ENCODE peak calls at places on chromosomes 13 and 19, in five cellular contexts. X is MCF 10A, E is PC-3, I is Peyer's patch, M is cardiac muscle cell. Z is an unnamed sample.
A peak's percentile ranks its signal among the peaks of the same experiment; 100 is the strongest.

GRCh38 chr19:3366104-3366760 is at the start of gene NFIC:
- DNase-seq in X (peak; percentile 90), E (peak; percentile 50), I (peak; percentile 72), M (peak; percentile 60), Z (peak; percentile 69)

GRCh38 chr13:110471833-110472162 is 89.7 kb downstream of the RAB20 start:
- DNase-seq in X (no peak), E (no peak), I (peak; percentile 90), M (no peak), Z (no peak)

GRCh38 chr13:32647926-32648325 is 61.7 kb downstream of the PDS5B start:
- DNase-seq in X (no peak), E (no peak), I (peak; percentile 36), M (no peak), Z (no peak)

GRCh38 chr13:42063105-42063504 is 14.7 kb downstream of the DGKH start:
- DNase-seq in X (no peak), E (no peak), I (no peak), M (no peak), Z (no peak)

GRCh38 chr19:12828494-12828893 is 5.9 kb downstream of the RTBDN start:
- DNase-seq in X (peak; percentile 70), E (peak; percentile 49), I (peak; percentile 76), M (peak; percentile 49), Z (no peak)

GRCh38 chr19:3056454-3057016 is 5.8 kb downstream of the TLE5 start:
- DNase-seq in X (peak; percentile 31), E (no peak), I (no peak), M (no peak), Z (no peak)

GRCh38 chr13:109819851-109820250 is 33.5 kb upstream of the IRS2 start:
- DNase-seq in X (no peak), E (no peak), I (no peak), M (no peak), Z (no peak)

GRCh38 chr13:113776231-113777125 is 17.5 kb downstream of the TMEM255B start:
- DNase-seq in X (no peak), E (no peak), I (peak; percentile 37), M (no peak), Z (no peak)

GRCh38 chr19:46785054-46785979 is 3.1 kb downstream of the SLC1A5 start:
- DNase-seq in X (peak; percentile 29), E (no peak), I (no peak), M (no peak), Z (no peak)

GRCh38 chr19:49803529-49803856 is 9.6 kb downstream of the FUZ start:
- DNase-seq in X (no peak), E (no peak), I (no peak), M (no peak), Z (no peak)

GRCh38 chr13:110034031-110034430 is 247.6 kb upstream of the IRS2 start:
- DNase-seq in X (no peak), E (no peak), I (no peak), M (no peak), Z (no peak)

GRCh38 chr13:35857769-35858168 is 273.4 kb downstream of the DCLK1 start:
- DNase-seq in X (no peak), E (no peak), I (no peak), M (peak; percentile 33), Z (no peak)

GRCh38 chr19:4585556-4585955 is 26.1 kb upstream of the SEMA6B start:
- DNase-seq in X (no peak), E (no peak), I (no peak), M (no peak), Z (no peak)

GRCh38 chr19:43639507-43640423 is at the start of gene CADM4:
- DNase-seq in X (no peak), E (no peak), I (peak; percentile 56), M (peak; percentile 71), Z (peak; percentile 39)

DNA sequence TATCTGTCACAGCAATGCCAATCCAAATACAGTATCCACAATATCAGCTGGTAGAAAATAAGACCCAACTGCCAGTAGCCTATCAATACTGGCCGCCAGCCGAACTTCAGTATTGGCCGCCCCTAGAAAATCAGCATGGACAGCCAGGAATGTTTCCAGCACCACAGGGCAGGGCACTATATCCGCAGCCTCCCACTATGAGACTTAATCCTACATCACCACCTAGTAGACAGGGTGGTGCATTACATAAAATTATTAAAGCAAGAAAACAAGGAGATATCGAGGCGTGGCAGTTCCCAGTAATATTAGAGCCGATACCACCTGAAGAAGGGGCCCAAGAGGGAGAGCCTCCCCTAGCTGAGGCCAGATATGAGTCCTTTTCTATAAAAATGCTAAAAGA is 111.3 kb downstream of the ZNF486 start:
- DNase-seq in X (peak; percentile 30), E (no peak), I (no peak), M (no peak), Z (no peak)
- TF ChIP-seq CTCF in X (peak; percentile 33), E (no peak), I (peak; percentile 28), M (no peak), Z (no peak)

GRCh38 chr19:18229474-18229873 is 3.2 kb upstream of the PDE4C start:
- DNase-seq in X (no peak), E (no peak), I (no peak), M (no peak), Z (no peak)
- TF ChIP-seq CTCF in X (peak; percentile 49), E (peak; percentile 54), I (peak; percentile 34), M (peak; percentile 47), Z (peak; percentile 9)

GRCh38 chr19:39445258-39446071 is at the start of gene SUPT5H:
- DNase-seq in X (peak; percentile 99), E (peak; percentile 96), I (peak; percentile 99), M (peak; percentile 98), Z (peak; percentile 99)
- TF ChIP-seq CTCF in X (no peak), E (no peak), I (no peak), M (no peak), Z (no peak)

GRCh38 chr13:21232196-21232595 is 55.7 kb downstream of the MRPL57 start:
- DNase-seq in X (peak; percentile 26), E (no peak), I (no peak), M (no peak), Z (no peak)
- TF ChIP-seq CTCF in X (no peak), E (no peak), I (no peak), M (peak; percentile 14), Z (no peak)

DNA sequence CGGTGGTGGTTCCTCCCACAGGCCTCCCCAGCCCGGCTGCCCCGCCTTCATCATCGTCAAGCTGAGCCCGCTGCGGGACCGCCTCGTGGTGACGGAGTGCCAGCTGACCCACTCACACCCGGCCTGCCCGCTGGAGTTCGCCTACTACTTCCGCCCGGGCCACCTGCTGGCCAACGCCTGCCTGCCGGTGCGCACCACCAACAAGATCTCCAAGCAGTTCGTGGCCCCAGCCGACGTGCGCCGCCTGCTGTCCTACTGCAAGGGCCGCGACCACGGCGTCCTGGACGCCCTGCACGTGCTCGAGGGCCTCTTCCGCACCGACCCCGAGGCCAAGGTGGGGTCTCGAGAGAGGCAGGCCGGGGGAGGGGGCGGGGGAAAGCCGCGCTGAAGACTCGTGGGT is 12.0 kb downstream of the ZSWIM9 start:
- DNase-seq in X (no peak), E (no peak), I (no peak), M (no peak), Z (no peak)
- TF ChIP-seq CTCF in X (no peak), E (no peak), I (no peak), M (no peak), Z (no peak)

GRCh38 chr19:572891-573825 is 762 bp downstream of the BSG start:
- DNase-seq in X (peak; percentile 72), E (peak; percentile 47), I (peak; percentile 60), M (peak; percentile 69), Z (peak; percentile 59)
- TF ChIP-seq CTCF in X (no peak), E (no peak), I (no peak), M (no peak), Z (no peak)

Z was measured in D721Med.